ENCODE peak calls at places on chromosomes 11 and 22, in eight cellular contexts. W, C, R, E, M, Z, N and A are unnamed samples. For H3K4me1, the result is how much of the 10 kb centered on the place peaks cover.

GRCh38 chr11:118918686-118919280 is 6.9 kb downstream of the BCL9L start:
- DNase-seq in Z (no peak), R (no peak), W (peak), C (no peak), E (no peak), N (no peak), M (no peak), A (peak)

GRCh38 chr11:32428665-32429293 is 6.6 kb downstream of the WT1 start:
- DNase-seq in Z (no peak), N (no peak), M (no peak), W (no peak), E (no peak), C (no peak), R (no peak), A (no peak)

GRCh38 chr22:39237276-39238123 is 7.3 kb downstream of the PDGFB start:
- DNase-seq in W (no peak), C (no peak), M (no peak), E (no peak), Z (no peak), R (peak), N (no peak), A (no peak)

GRCh38 chr11:134252539-134253188 is 488 bp downstream of the THYN1 start:
- DNase-seq in M (no peak), Z (no peak), N (no peak), W (no peak), E (no peak), R (no peak), C (no peak), A (peak)

GRCh38 chr11:30855383-30856006 is 269.3 kb upstream of the MPPED2 start:
- DNase-seq in R (no peak), W (peak), Z (no peak), N (no peak), C (no peak), E (no peak), M (no peak), A (peak)

GRCh38 chr11:132024587-132025295 is 654.3 kb downstream of the NTM start:
- DNase-seq in R (no peak), E (no peak), N (peak), C (no peak), W (peak), M (no peak), Z (no peak), A (peak)

GRCh38 chr22:19056951-19057401 is 65.2 kb downstream of the DGCR2 start:
- DNase-seq in W (no peak), C (no peak), N (no peak), E (peak), Z (no peak), M (peak), R (no peak), A (no peak)

GRCh38 chr22:35150163-35151107 is 84.5 kb downstream of the ISX start:
- DNase-seq in M (no peak), E (peak), Z (peak), W (peak), N (no peak), R (peak), C (peak), A (peak)

GRCh38 chr11:86706341-86707131 is 34.1 kb upstream of the ME3 start:
- DNase-seq in Z (no peak), M (no peak), C (no peak), N (no peak), E (no peak), R (peak), W (no peak), A (no peak)

GRCh38 chr11:118785362-118785761 is 5.6 kb downstream of the DDX6 start:
- DNase-seq in N (no peak), R (no peak), W (peak), Z (no peak), E (no peak), C (no peak), M (no peak), A (peak)

GRCh38 chr11:118169300-118170140 is 6.9 kb downstream of the SCN2B start:
- DNase-seq in W (no peak), E (peak), M (no peak), N (no peak), C (no peak), Z (no peak), R (no peak), A (no peak)

GRCh38 chr11:75262436-75262835 is 21.9 kb downstream of the TPBGL start:
- DNase-seq in W (no peak), R (no peak), M (no peak), E (no peak), C (no peak), Z (no peak), N (no peak), A (no peak)

DNA sequence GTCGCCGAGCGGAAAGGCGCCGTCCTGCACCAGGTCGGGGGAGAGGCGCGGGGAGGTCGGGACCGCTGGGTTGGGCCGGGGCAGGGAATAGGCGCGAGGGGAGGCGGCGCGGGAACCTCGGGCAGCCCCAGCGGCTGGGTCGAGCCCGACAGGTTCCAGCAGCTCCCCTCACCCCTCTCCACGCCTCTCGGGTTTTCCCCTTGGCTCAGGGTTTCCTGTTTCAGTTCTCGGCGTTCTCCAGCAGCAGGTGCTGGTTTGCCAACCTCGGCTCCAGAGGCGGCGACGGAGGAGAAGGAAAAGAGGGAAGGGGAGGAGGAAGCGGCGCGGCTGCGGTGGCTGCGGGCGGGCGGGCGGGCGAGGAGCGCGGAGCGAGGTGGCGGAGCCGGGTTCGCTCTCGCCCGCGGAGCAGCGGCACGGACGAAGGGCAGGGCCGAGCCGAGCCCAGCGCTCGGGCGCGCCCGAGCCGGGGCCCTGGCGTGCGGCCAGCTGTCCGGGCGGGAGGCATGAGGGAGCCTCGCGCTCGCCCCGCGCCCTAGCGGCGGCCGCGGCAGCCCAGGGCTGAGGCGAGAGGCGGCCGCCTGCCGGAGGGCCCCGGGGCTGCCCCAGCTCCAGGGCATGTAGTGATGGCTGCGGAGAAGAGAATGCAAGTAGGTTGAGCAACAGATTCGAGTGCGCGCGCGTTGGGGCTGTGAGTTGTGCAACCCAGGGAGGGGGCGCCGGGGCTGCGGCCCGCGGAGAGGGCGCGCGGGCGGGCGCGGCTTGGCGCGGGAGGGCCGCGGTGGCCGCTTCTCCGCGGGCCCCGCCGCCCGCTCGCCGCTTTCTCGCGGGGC is at the start of gene ZC3H12C:
- DNase-seq in W (peak), E (peak), Z (peak), N (no peak), R (peak), M (no peak), C (peak), A (peak)
- TF ChIP-seq CTCF in W (peak), E (no peak), Z (peak), N (peak), R (peak), M (no peak), C (peak), A (peak)

GRCh38 chr11:64276653-64277431 is 7.6 kb downstream of the BAD start:
- DNase-seq in W (peak), N (peak), M (no peak), E (no peak), Z (no peak), R (no peak), C (no peak), A (no peak)

GRCh38 chr11:64271339-64272132 is 12.9 kb downstream of the BAD start:
- DNase-seq in R (peak), C (peak), Z (peak), N (peak), M (peak), W (peak), E (peak), A (peak)

GRCh38 chr11:64278576-64279190 is 5.8 kb downstream of the BAD start:
- DNase-seq in N (no peak), R (no peak), W (no peak), E (no peak), Z (no peak), M (no peak), C (no peak), A (no peak)

GRCh38 chr11:64275031-64275800 is 9.2 kb downstream of the BAD start:
- DNase-seq in E (peak), R (no peak), C (no peak), N (no peak), W (no peak), Z (no peak), M (no peak), A (no peak)

DNA sequence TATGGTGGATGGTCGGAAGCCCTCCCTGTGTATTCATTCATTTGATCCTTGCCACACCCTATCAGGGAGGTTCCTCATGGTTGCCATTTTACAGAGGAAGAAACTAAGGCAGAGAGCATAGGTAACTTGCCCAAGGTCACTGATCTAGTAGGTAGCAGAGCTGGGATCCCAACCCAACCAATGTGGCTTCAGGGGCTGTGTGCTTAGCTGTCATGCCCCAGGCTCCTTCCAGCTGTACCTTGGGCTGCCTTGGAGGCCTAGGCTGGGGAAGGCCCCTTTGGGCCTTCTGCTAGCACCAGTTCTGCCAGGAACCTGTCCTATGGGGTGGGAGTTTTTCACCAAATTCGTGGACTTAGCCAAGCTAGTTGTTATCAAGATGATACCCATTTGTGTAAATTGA is 8.6 kb downstream of the BAD start:
- DNase-seq in R (no peak), N (no peak), Z (no peak), E (no peak), W (no peak), M (no peak), C (no peak), A (no peak)
- H3K27ac ChIP-seq in R (no peak), N (no peak), Z (no peak), E (no peak), W (no peak), M (no peak), C (peak), A (no peak)

DNA sequence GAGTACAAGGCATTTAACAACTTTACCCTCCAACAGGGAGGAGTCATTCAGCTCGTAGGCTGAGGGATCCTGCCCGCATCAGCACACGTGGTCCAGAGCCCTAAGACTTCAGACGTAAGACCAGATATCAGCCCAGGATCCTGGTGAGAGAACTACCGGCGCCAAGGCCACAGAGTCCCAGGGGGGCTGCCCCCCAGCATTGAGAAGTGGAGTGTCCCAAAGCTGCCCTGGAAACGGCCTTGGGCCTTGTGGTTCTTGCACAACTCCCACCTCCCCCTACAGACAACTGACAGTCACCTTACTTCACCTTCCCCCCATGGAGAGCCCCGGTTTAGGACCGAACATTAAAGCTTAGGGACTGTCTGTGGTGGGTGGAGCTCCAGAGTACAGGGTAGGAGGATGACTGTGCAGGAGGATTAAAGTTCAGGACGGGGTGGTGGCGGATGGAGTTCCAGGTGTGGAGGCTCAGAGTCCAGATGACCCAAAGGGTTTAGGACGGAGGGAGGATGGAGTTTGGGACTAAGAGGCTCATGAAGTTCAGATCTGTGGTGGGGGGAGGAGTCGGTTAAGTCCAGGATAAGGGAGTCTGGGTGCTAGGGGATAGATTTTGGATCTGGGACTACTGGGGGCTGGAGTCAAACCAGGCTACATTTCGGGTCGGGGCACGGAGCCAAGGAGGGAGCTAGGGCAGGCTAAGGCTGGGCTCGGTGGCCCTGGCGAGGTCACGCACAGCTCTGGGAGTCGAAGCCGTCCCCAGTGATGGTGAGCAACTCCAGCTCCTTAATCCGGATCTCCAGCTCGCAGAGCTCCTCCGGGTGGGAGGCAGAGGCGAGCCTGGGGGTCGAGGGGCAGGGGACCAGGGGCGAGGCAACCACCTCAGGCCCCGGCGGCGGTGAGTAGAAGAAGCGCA is 856 bp downstream of the C11orf91 start:
- DNase-seq in E (peak), C (peak), R (no peak), N (no peak), W (no peak), Z (no peak), M (peak), A (no peak)
- H3K4me1 ChIP-seq in E (under half), C (under half), R (under half), N (half or more), W (under half), Z (under half), M (under half), A (under half)

DNA sequence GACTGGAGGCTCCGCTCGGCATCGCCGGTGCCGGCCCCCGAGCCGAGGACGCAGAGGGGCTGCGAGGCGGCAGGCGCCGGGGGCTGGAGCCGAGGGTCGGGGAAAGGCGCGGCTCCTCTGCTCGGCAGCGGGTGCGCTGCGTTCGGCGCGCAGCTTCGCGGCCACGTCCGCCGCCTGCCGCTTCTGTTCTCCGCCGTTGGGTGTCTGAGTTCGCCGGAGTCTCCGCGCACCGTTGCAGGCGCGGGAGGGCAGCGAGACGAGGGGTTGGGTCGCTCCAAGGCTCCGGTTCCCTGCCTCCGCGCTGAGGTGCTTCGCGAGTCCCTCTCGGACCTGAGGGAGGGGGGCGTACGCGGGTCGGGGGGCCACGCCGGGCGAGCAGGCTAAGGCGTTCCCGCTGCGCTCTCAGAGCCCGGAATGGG is 350 bp downstream of the MN1 start:
- DNase-seq in R (no peak), E (peak), W (peak), N (no peak), M (no peak), Z (no peak), C (no peak), A (peak)
- TF ChIP-seq CTCF in R (no peak), E (no peak), W (no peak), N (peak), M (no peak), Z (no peak), C (no peak), A (peak)

GRCh38 chr11:102112654-102112926 is 2.3 kb downstream of the YAP1 start:
- DNase-seq in R (no peak), N (no peak), M (no peak), W (no peak), C (no peak), Z (no peak), E (no peak), A (no peak)

GRCh38 chr11:102109896-102110760 is at the start of gene YAP1:
- DNase-seq in C (peak), E (peak), Z (peak), N (no peak), R (peak), M (peak), W (peak), A (peak)

GRCh38 chr11:102110761-102111010 is 439 bp downstream of the YAP1 start:
- DNase-seq in R (no peak), E (no peak), W (no peak), M (no peak), C (no peak), N (no peak), Z (no peak), A (no peak)

GRCh38 chr11:102111787-102112653 is 1.8 kb downstream of the YAP1 start:
- DNase-seq in N (peak), R (peak), Z (no peak), W (peak), E (no peak), M (peak), C (no peak), A (peak)

DNA sequence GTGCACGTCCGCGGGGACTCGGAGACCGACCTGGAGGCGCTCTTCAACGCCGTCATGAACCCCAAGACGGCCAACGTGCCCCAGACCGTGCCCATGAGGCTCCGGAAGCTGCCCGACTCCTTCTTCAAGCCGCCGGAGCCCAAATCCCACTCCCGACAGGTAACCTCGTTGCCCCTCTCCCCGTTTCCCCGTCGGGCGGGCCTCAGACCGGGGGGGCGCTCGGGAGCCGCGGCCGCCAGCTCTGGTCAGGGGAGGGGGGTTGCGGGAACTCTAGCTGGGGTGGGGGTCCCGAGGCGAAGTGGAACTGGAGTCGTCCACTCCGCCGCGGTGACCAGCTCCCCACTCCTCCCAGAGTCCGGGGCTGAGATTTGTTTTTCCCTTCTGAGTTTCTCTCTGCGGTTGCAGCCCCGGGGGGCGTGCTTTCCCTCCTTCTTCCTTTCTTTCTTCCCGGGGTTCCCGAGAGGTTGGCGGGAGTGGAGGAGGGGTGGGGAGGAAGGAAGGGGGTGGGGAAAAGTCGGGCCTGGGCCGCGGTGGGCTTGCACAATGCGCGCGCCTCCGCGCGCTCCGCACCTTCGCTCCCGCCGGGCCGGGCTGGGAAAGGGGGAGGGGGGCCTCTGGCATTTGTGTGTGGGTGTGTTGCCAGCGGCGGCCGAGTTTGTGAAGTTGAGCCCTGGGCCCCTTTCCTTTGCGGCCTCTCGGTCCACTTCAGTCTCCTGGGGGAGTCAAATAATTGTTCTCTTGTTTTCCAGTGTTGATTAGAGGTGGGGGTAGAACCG is 952 bp downstream of the YAP1 start:
- DNase-seq in C (no peak), W (peak), Z (peak), M (peak), R (peak), E (peak), N (no peak), A (peak)
- H3K27ac ChIP-seq in C (no peak), W (peak), Z (peak), M (peak), R (peak), E (peak), N (peak), A (peak)

DNA sequence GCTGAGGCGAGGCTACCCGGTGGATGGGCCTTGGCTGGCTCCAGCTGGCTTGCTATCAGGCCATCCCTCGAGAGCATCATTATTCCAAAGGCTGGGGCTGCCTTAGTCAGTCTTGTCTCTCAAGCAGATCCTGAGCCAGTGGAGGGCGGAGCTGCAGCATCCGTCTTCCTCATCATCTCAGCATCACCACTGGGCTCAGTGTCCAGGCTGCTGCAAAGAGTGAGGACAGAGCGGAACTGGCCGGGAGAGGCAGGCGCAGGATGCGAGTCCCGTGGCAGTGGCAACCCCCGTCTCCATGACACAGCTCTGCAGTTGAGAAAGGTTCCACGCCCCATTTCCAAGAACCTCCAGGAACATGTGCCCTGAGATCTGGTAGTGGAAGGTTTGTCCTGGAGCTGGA is 4.4 kb downstream of the TP53I11 start:
- DNase-seq in C (no peak), R (no peak), Z (no peak), N (no peak), M (peak), E (peak), W (no peak), A (no peak)
- H3K4me1 ChIP-seq in C (under half), R (under half), Z (under half), N (under half), M (under half), E (under half), W (under half), A (under half)

GRCh38 chr11:15390857-15391256 is 276.1 kb downstream of the INSC start:
- DNase-seq in N (no peak), E (no peak), Z (no peak), W (no peak), R (no peak), M (no peak), C (no peak), A (no peak)

DNA sequence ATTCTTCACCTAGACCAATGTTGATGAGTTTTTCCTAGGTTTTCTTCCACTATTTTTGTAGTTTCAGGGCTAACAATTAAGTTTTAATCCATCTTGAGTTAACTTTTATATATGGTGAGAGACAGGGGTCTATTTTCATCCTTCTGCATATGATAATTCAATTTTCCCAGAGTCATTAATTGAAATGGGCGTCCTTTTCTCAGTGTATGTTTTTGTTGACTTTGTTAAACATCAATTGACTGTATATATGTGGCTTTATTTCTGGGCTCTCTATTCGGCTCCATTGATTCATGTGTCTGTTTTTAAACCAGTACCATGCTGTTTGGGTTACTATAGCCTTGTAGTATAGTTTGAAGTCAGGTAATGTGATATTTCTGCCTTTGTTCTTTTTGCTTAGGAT is 282.1 kb downstream of the INSC start:
- DNase-seq in Z (no peak), M (no peak), N (no peak), W (no peak), R (no peak), C (no peak), E (no peak), A (no peak)
- TF ChIP-seq CTCF in Z (no peak), M (no peak), N (no peak), W (no peak), R (no peak), C (no peak), E (no peak), A (no peak)